ENCODE peak calls at places on chromosome 18, in four cellular contexts. Z is IMR-90, F is GM12878, O is endothelial cell of umbilical vein. L is an unnamed sample.

GRCh38 chr18:55869547-55869946 is 281.6 kb upstream of the TCF4 start:
- DNase-seq in Z (no peak), F (no peak), O (peak), L (no peak)

GRCh38 chr18:76131738-76132137 is 363.3 kb downstream of the ZNF516 start:
- DNase-seq in Z (no peak), F (no peak), O (no peak), L (peak)

GRCh38 chr18:79487198-79488165 is 91.8 kb downstream of the NFATC1 start:
- DNase-seq in Z (no peak), F (no peak), O (no peak), L (no peak)

GRCh38 chr18:79954791-79955190 is 3.3 kb upstream of the SLC66A2 start:
- DNase-seq in Z (no peak), F (no peak), O (no peak), L (no peak)

GRCh38 chr18:74234326-74235171 is 57.2 kb downstream of the CYB5A start:
- DNase-seq in Z (peak), F (no peak), O (peak), L (no peak)

GRCh38 chr18:36321636-36322407 is 24.3 kb downstream of the FHOD3 start:
- DNase-seq in Z (peak), F (no peak), O (no peak), L (no peak)

GRCh38 chr18:49565656-49566055 is 3.8 kb downstream of the LIPG start:
- DNase-seq in Z (peak), F (no peak), O (no peak), L (no peak)

GRCh38 chr18:80200171-80200931 is 47.0 kb downstream of the PARD6G start:
- DNase-seq in Z (peak), F (no peak), O (no peak), L (no peak)

GRCh38 chr18:48541026-48541746 is 2.4 kb downstream of the CTIF start:
- DNase-seq in Z (peak), F (no peak), O (peak), L (peak)

GRCh38 chr18:26208901-26209445 is 17.3 kb upstream of the TAF4B start:
- DNase-seq in Z (no peak), F (no peak), O (no peak), L (no peak)

GRCh38 chr18:52499646-52500045 is 159.6 kb downstream of the DCC start:
- DNase-seq in Z (no peak), F (no peak), O (no peak), L (no peak)

GRCh38 chr18:78929502-78929901 is 50.1 kb upstream of the SALL3 start:
- DNase-seq in Z (no peak), F (no peak), O (no peak), L (no peak)

GRCh38 chr18:48831802-48832201 is 119.0 kb downstream of the SMAD7 start:
- DNase-seq in Z (no peak), F (no peak), O (no peak), L (no peak)

GRCh38 chr18:39305756-39306155 is 1740.2 kb upstream of the CELF4 start:
- DNase-seq in Z (no peak), F (no peak), O (peak), L (no peak)

GRCh38 chr18:43049021-43049420 is 66.5 kb downstream of the RIT2 start:
- DNase-seq in Z (peak), F (no peak), O (no peak), L (no peak)

GRCh38 chr18:77170850-77171410 is 38.3 kb upstream of the MBP start:
- DNase-seq in Z (no peak), F (no peak), O (no peak), L (no peak)

DNA sequence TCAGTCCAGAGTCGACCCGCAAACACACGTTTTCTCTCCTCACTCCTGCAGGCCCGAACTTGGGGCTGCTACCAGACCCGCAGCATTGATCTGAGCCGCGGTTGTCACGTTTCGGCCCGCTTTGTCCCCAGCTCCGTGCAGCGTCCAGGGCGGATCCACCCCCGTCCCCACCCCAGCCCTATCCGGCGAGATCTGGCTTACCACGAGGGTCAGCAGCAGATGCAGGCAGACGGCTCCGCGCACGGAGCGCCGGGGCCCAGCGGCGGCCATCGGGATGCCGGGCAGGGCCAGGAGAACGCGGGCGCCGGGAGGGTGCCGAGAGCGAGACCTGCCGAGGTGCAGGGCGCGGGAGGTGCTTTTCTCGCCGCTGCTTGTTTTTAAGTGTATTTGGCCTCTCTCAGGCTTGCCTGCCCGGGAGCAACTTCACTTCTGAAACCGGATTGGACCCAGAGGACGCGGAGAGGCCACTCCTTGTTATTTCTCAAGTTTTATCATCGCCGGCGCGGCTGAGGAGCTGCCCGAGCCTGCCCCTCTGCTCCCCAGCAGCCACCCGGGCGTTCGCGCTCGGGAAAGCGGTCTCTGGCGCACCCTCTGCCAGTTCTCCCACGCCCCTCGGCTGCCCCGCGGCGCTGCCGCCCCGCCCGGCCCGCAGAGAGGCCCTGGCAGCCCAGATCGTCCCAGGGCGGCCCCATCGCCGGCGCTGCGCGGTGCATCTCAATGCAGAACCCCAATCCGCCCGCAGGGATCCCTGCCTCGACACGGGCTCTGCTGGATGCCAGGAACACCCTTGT is at the start of gene DSC3:
- DNase-seq in Z (no peak), F (no peak), O (no peak), L (no peak)
- TF ChIP-seq FOS in Z (no peak), F (no peak), O (no peak), L (no peak)

GRCh38 chr18:13562494-13563029 is 163.8 kb downstream of the FAM210A start:
- DNase-seq in Z (no peak), F (peak), O (no peak), L (no peak)

GRCh38 chr18:13558132-13558531 is 168.2 kb downstream of the FAM210A start:
- DNase-seq in Z (peak), F (no peak), O (peak), L (peak)

GRCh38 chr18:13558790-13559189 is 167.6 kb downstream of the FAM210A start:
- DNase-seq in Z (no peak), F (no peak), O (no peak), L (no peak)

GRCh38 chr18:13563390-13563805 is 163.0 kb downstream of the FAM210A start:
- DNase-seq in Z (no peak), F (no peak), O (no peak), L (no peak)

DNA sequence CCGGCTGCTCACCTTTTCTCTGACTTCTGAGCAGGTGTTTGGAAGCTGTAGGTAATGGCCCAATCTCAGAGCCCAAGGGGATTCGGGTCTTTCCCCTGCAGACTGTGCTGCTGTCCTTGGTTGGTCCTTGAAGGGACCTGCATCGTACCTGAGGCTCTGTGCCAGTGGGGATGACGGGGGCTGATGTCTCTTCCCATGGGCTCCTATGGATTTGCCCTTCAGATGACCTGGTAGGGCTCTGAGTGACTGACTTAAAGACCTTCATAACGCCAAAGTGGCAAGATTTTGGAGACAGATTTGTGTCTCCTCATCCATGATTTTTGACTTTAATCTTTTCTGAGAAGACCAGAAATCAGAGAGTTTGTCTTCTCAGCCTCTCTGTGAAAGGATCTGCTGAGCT is 166.1 kb downstream of the FAM210A start:
- DNase-seq in Z (no peak), F (no peak), O (no peak), L (no peak)
- TF ChIP-seq FOS in Z (no peak), F (no peak), O (no peak), L (no peak)

GRCh38 chr18:38244360-38244940 is 678.9 kb upstream of the CELF4 start:
- DNase-seq in Z (no peak), F (no peak), O (no peak), L (no peak)

GRCh38 chr18:38237796-38238195 is 672.2 kb upstream of the CELF4 start:
- DNase-seq in Z (no peak), F (no peak), O (no peak), L (no peak)

GRCh38 chr18:38241216-38241615 is 675.6 kb upstream of the CELF4 start:
- DNase-seq in Z (no peak), F (no peak), O (no peak), L (no peak)

GRCh38 chr18:38241736-38242135 is 676.1 kb upstream of the CELF4 start:
- DNase-seq in Z (no peak), F (no peak), O (no peak), L (no peak)

DNA sequence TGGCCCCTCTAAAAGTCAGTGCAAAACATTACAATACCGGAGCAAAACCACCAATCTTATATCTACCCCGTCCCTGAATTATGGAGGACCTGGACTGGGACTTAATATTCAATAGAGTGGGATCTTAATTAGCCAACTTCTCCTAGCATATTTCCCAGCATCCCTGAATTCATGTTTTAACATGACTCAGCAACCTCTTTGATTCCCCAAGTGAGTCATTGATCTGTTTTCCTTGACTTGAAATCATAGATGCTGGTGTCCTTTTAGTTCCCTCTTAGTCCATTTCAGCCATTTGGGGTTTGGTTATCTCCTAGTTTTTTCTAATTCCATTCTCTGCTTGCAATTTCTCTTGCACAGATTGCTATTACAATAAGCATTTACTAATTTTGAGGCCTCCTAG is 677.7 kb upstream of the CELF4 start:
- DNase-seq in Z (no peak), F (no peak), O (no peak), L (no peak)
- TF ChIP-seq FOS in Z (no peak), F (no peak), O (no peak), L (no peak)

GRCh38 chr18:31497711-31498449 is at the start of gene DSG2:
- DNase-seq in Z (no peak), F (no peak), O (no peak), L (peak)
- TF ChIP-seq FOS in Z (no peak), F (no peak), O (no peak), L (no peak)

GRCh38 chr18:8706981-8707940 is 1.9 kb downstream of the MTCL1 start:
- DNase-seq in Z (peak), F (no peak), O (peak), L (no peak)
- TF ChIP-seq FOS in Z (no peak), F (no peak), O (no peak), L (no peak)